ENCODE peak calls at places on chromosomes 12 and 14, in eight cellular contexts. One of them, this sample, is unnamed. For H3K36me3, the result is how much of the 10 kb centered on the place peaks cover.

GRCh38 chr14:20657216-20658211 is 16.0 kb upstream of the OR6S1 start:
- DNase-seq in heart right ventricle: no peak
- DNase-seq in lower lobe of right lung: no peak
- DNase-seq in mammary epithelial cell: peak
- DNase-seq in lung: no peak
- DNase-seq in psoas muscle: no peak
- DNase-seq in adrenal gland: no peak
- DNase-seq in gastrocnemius medialis: no peak
- DNase-seq in this sample: no peak

GRCh38 chr12:113298861-113299545 is 35.9 kb downstream of the SLC8B1 start:
- DNase-seq in heart right ventricle: peak
- DNase-seq in lower lobe of right lung: no peak
- DNase-seq in mammary epithelial cell: no peak
- DNase-seq in lung: no peak
- DNase-seq in psoas muscle: peak
- DNase-seq in adrenal gland: peak
- DNase-seq in gastrocnemius medialis: peak
- DNase-seq in this sample: no peak

GRCh38 chr12:2008677-2009076 is 4.4 kb upstream of the DCP1B start:
- DNase-seq in heart right ventricle: no peak
- DNase-seq in lower lobe of right lung: no peak
- DNase-seq in mammary epithelial cell: no peak
- DNase-seq in lung: no peak
- DNase-seq in psoas muscle: no peak
- DNase-seq in adrenal gland: peak
- DNase-seq in gastrocnemius medialis: no peak
- DNase-seq in this sample: no peak

GRCh38 chr12:94951071-94951639 is 52.3 kb downstream of the NDUFA12 start:
- DNase-seq in heart right ventricle: no peak
- DNase-seq in lower lobe of right lung: no peak
- DNase-seq in mammary epithelial cell: no peak
- DNase-seq in lung: no peak
- DNase-seq in psoas muscle: no peak
- DNase-seq in adrenal gland: no peak
- DNase-seq in gastrocnemius medialis: no peak
- DNase-seq in this sample: no peak

GRCh38 chr14:100714205-100714781 is 12.4 kb upstream of the DLK1 start:
- DNase-seq in heart right ventricle: no peak
- DNase-seq in lower lobe of right lung: no peak
- DNase-seq in mammary epithelial cell: no peak
- DNase-seq in lung: no peak
- DNase-seq in psoas muscle: no peak
- DNase-seq in adrenal gland: peak
- DNase-seq in gastrocnemius medialis: no peak
- DNase-seq in this sample: no peak

GRCh38 chr12:57229041-57229633 is 374 bp upstream of the SHMT2 start:
- DNase-seq in heart right ventricle: no peak
- DNase-seq in lower lobe of right lung: no peak
- DNase-seq in mammary epithelial cell: no peak
- DNase-seq in lung: no peak
- DNase-seq in psoas muscle: no peak
- DNase-seq in adrenal gland: no peak
- DNase-seq in gastrocnemius medialis: no peak
- DNase-seq in this sample: no peak

GRCh38 chr12:2126676-2127406 is 74.1 kb downstream of the CACNA1C start:
- DNase-seq in heart right ventricle: no peak
- DNase-seq in lower lobe of right lung: no peak
- DNase-seq in mammary epithelial cell: no peak
- DNase-seq in lung: no peak
- DNase-seq in psoas muscle: no peak
- DNase-seq in adrenal gland: no peak
- DNase-seq in gastrocnemius medialis: no peak
- DNase-seq in this sample: no peak

GRCh38 chr12:43501705-43502104 is 50.3 kb downstream of the ADAMTS20 start:
- DNase-seq in heart right ventricle: no peak
- DNase-seq in lower lobe of right lung: no peak
- DNase-seq in mammary epithelial cell: peak
- DNase-seq in lung: no peak
- DNase-seq in psoas muscle: no peak
- DNase-seq in adrenal gland: no peak
- DNase-seq in gastrocnemius medialis: no peak
- DNase-seq in this sample: no peak

GRCh38 chr12:116916714-116917114 is 6.0 kb downstream of the FBXW8 start:
- DNase-seq in heart right ventricle: no peak
- DNase-seq in lower lobe of right lung: peak
- DNase-seq in mammary epithelial cell: peak
- DNase-seq in lung: peak
- DNase-seq in psoas muscle: no peak
- DNase-seq in adrenal gland: peak
- DNase-seq in gastrocnemius medialis: no peak
- DNase-seq in this sample: peak

GRCh38 chr14:68669644-68670343 is 123.1 kb downstream of the ZFP36L1 start:
- DNase-seq in heart right ventricle: peak
- DNase-seq in lower lobe of right lung: no peak
- DNase-seq in mammary epithelial cell: no peak
- DNase-seq in lung: no peak
- DNase-seq in psoas muscle: no peak
- DNase-seq in adrenal gland: no peak
- DNase-seq in gastrocnemius medialis: no peak
- DNase-seq in this sample: no peak

GRCh38 chr14:81323094-81323493 is 77.0 kb downstream of the STON2 start:
- DNase-seq in heart right ventricle: no peak
- DNase-seq in lower lobe of right lung: no peak
- DNase-seq in mammary epithelial cell: no peak
- DNase-seq in lung: no peak
- DNase-seq in psoas muscle: no peak
- DNase-seq in adrenal gland: no peak
- DNase-seq in gastrocnemius medialis: no peak
- DNase-seq in this sample: no peak

GRCh38 chr14:90795744-90796143 is 20.5 kb downstream of the TTC7B start:
- DNase-seq in heart right ventricle: no peak
- DNase-seq in lower lobe of right lung: no peak
- DNase-seq in mammary epithelial cell: peak
- DNase-seq in lung: no peak
- DNase-seq in psoas muscle: peak
- DNase-seq in adrenal gland: no peak
- DNase-seq in gastrocnemius medialis: no peak
- DNase-seq in this sample: peak

GRCh38 chr12:81835783-81836182 is 76.6 kb upstream of the PPFIA2 start:
- DNase-seq in heart right ventricle: no peak
- DNase-seq in lower lobe of right lung: no peak
- DNase-seq in mammary epithelial cell: no peak
- DNase-seq in lung: no peak
- DNase-seq in psoas muscle: no peak
- DNase-seq in adrenal gland: no peak
- DNase-seq in gastrocnemius medialis: no peak
- DNase-seq in this sample: no peak

GRCh38 chr14:89973234-89973823 is 17.6 kb downstream of the TDP1 start:
- DNase-seq in heart right ventricle: peak
- DNase-seq in lower lobe of right lung: peak
- DNase-seq in mammary epithelial cell: peak
- DNase-seq in lung: peak
- DNase-seq in psoas muscle: peak
- DNase-seq in adrenal gland: peak
- DNase-seq in gastrocnemius medialis: no peak
- DNase-seq in this sample: no peak

GRCh38 chr12:72076558-72076915 is 137.9 kb downstream of the TPH2 start:
- DNase-seq in heart right ventricle: no peak
- DNase-seq in lower lobe of right lung: no peak
- DNase-seq in mammary epithelial cell: no peak
- DNase-seq in lung: no peak
- DNase-seq in psoas muscle: no peak
- DNase-seq in adrenal gland: no peak
- DNase-seq in gastrocnemius medialis: no peak
- DNase-seq in this sample: no peak

GRCh38 chr14:56237398-56237797 is 119.2 kb downstream of the PELI2 start:
- DNase-seq in heart right ventricle: no peak
- DNase-seq in lower lobe of right lung: no peak
- DNase-seq in mammary epithelial cell: no peak
- DNase-seq in lung: no peak
- DNase-seq in psoas muscle: no peak
- DNase-seq in adrenal gland: no peak
- DNase-seq in gastrocnemius medialis: no peak
- DNase-seq in this sample: no peak

GRCh38 chr14:106228541-106229158 is 702.3 kb downstream of the TMEM121 start:
- DNase-seq in heart right ventricle: no peak
- DNase-seq in lower lobe of right lung: no peak
- DNase-seq in mammary epithelial cell: no peak
- DNase-seq in lung: no peak
- DNase-seq in psoas muscle: no peak
- DNase-seq in adrenal gland: no peak
- DNase-seq in gastrocnemius medialis: no peak
- DNase-seq in this sample: no peak

GRCh38 chr12:82650627-82651337 is 35.9 kb upstream of the TMTC2 start:
- DNase-seq in heart right ventricle: no peak
- DNase-seq in lower lobe of right lung: no peak
- DNase-seq in mammary epithelial cell: peak
- DNase-seq in lung: no peak
- DNase-seq in psoas muscle: no peak
- DNase-seq in adrenal gland: no peak
- DNase-seq in gastrocnemius medialis: no peak
- DNase-seq in this sample: peak

DNA sequence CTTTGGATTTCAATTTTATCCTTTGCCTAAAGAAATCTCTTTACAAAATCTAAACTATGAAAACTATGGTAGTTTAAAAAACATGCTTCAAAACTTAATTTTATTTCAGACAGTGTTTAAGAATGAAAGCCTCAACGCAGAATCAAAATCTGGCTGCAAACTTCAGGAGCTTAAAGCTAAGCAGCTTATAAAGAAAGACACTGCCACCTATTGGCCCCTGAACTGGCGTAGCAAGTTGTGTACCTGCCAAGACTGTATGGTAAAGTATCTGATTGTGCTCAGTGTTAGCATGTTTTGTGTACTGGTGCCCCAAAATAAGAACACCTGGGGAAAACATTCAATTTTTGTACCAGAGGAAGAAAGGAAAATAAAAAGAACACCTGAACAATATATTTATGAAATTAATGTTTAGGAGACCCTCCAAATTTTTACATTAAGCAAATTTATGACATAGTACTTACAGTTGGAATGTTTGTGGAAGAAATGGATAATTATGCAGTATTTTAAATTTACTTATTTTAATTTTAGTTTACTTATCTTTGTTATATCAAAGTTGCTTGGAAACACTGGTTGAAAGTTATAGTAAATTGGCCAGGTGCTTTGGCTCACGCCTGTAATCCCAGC is 12.2 kb downstream of the UBR7 start:
- DNase-seq in heart right ventricle: no peak
- DNase-seq in lower lobe of right lung: no peak
- DNase-seq in mammary epithelial cell: peak
- DNase-seq in lung: no peak
- DNase-seq in psoas muscle: no peak
- DNase-seq in adrenal gland: peak
- DNase-seq in gastrocnemius medialis: no peak
- DNase-seq in this sample: peak
- H3K36me3 ChIP-seq in heart right ventricle: under half
- H3K36me3 ChIP-seq in lower lobe of right lung: half or more
- H3K36me3 ChIP-seq in mammary epithelial cell: under half
- H3K36me3 ChIP-seq in lung: under half
- H3K36me3 ChIP-seq in psoas muscle: under half
- H3K36me3 ChIP-seq in adrenal gland: half or more
- H3K36me3 ChIP-seq in gastrocnemius medialis: under half
- H3K36me3 ChIP-seq in this sample: under half

GRCh38 chr12:56084958-56085543 is 5.1 kb downstream of the ERBB3 start:
- DNase-seq in heart right ventricle: no peak
- DNase-seq in lower lobe of right lung: no peak
- DNase-seq in mammary epithelial cell: no peak
- DNase-seq in lung: no peak
- DNase-seq in psoas muscle: peak
- DNase-seq in adrenal gland: no peak
- DNase-seq in gastrocnemius medialis: no peak
- DNase-seq in this sample: no peak
- TF ChIP-seq CTCF in heart right ventricle: peak
- TF ChIP-seq CTCF in lower lobe of right lung: peak
- TF ChIP-seq CTCF in mammary epithelial cell: peak
- TF ChIP-seq CTCF in lung: no peak
- TF ChIP-seq CTCF in psoas muscle: no peak
- TF ChIP-seq CTCF in adrenal gland: no peak
- TF ChIP-seq CTCF in gastrocnemius medialis: no peak
- TF ChIP-seq CTCF in this sample: peak

GRCh38 chr12:132314516-132315233 is 14.7 kb downstream of the GALNT9 start:
- DNase-seq in heart right ventricle: no peak
- DNase-seq in lower lobe of right lung: peak
- DNase-seq in mammary epithelial cell: no peak
- DNase-seq in lung: no peak
- DNase-seq in psoas muscle: peak
- DNase-seq in adrenal gland: no peak
- DNase-seq in gastrocnemius medialis: no peak
- DNase-seq in this sample: no peak
- H3K4me3 ChIP-seq in heart right ventricle: no peak
- H3K4me3 ChIP-seq in lower lobe of right lung: no peak
- H3K4me3 ChIP-seq in mammary epithelial cell: no peak
- H3K4me3 ChIP-seq in lung: no peak
- H3K4me3 ChIP-seq in psoas muscle: no peak
- H3K4me3 ChIP-seq in adrenal gland: no peak
- H3K4me3 ChIP-seq in gastrocnemius medialis: no peak
- H3K4me3 ChIP-seq in this sample: no peak

GRCh38 chr12:6773662-6774351 is 1.5 kb downstream of the LAG3 start:
- DNase-seq in heart right ventricle: no peak
- DNase-seq in lower lobe of right lung: no peak
- DNase-seq in mammary epithelial cell: no peak
- DNase-seq in lung: no peak
- DNase-seq in psoas muscle: no peak
- DNase-seq in adrenal gland: no peak
- DNase-seq in gastrocnemius medialis: no peak
- DNase-seq in this sample: no peak

GRCh38 chr12:6771509-6772330 is 600 bp upstream of the LAG3 start:
- DNase-seq in heart right ventricle: no peak
- DNase-seq in lower lobe of right lung: no peak
- DNase-seq in mammary epithelial cell: no peak
- DNase-seq in lung: no peak
- DNase-seq in psoas muscle: no peak
- DNase-seq in adrenal gland: peak
- DNase-seq in gastrocnemius medialis: no peak
- DNase-seq in this sample: no peak

GRCh38 chr12:6771091-6771495 is 1.2 kb upstream of the LAG3 start:
- DNase-seq in heart right ventricle: no peak
- DNase-seq in lower lobe of right lung: no peak
- DNase-seq in mammary epithelial cell: no peak
- DNase-seq in lung: no peak
- DNase-seq in psoas muscle: no peak
- DNase-seq in adrenal gland: peak
- DNase-seq in gastrocnemius medialis: no peak
- DNase-seq in this sample: no peak

GRCh38 chr12:6772729-6773661 is 675 bp downstream of the LAG3 start:
- DNase-seq in heart right ventricle: no peak
- DNase-seq in lower lobe of right lung: no peak
- DNase-seq in mammary epithelial cell: no peak
- DNase-seq in lung: no peak
- DNase-seq in psoas muscle: no peak
- DNase-seq in adrenal gland: no peak
- DNase-seq in gastrocnemius medialis: no peak
- DNase-seq in this sample: no peak

DNA sequence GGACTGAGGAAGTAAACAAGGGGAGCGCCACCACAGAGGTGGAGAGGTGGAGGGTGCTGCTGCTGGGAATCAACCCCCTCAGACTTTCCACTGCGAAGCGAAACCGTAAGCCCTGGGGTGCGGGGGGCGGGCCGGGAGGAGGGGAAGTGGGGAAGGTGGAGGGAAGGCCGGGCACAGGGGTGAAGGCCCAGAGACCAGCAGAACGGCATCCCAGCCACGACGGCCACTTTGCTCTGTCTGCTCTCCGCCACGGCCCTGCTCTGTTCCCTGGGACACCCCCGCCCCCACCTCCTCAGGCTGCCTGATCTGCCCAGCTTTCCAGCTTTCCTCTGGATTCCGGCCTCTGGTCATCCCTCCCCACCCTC is at the start of gene LAG3:
- DNase-seq in heart right ventricle: no peak
- DNase-seq in lower lobe of right lung: no peak
- DNase-seq in mammary epithelial cell: no peak
- DNase-seq in lung: no peak
- DNase-seq in psoas muscle: no peak
- DNase-seq in adrenal gland: no peak
- DNase-seq in gastrocnemius medialis: no peak
- DNase-seq in this sample: no peak
- H3K36me3 ChIP-seq in heart right ventricle: under half
- H3K36me3 ChIP-seq in lower lobe of right lung: under half
- H3K36me3 ChIP-seq in mammary epithelial cell: under half
- H3K36me3 ChIP-seq in lung: under half
- H3K36me3 ChIP-seq in psoas muscle: under half
- H3K36me3 ChIP-seq in adrenal gland: under half
- H3K36me3 ChIP-seq in gastrocnemius medialis: under half
- H3K36me3 ChIP-seq in this sample: under half